ENCODE peak calls at places on chromosomes 13 and 19, in four cellular contexts. One of them, this sample, is unnamed.
A peak's percentile ranks its signal among the peaks of the same experiment; 100 is the strongest.

GRCh38 chr13:28499579-28499978 is 4.7 kb upstream of the FLT1 start:
- DNase-seq in uterus: no peak
- DNase-seq in fibroblast of lung: no peak
- DNase-seq in CD4-positive, CD25-positive, alpha-beta regulatory T cell: no peak
- DNase-seq in this sample: no peak

GRCh38 chr13:44757671-44758070 is 181.5 kb upstream of the TSC22D1 start:
- DNase-seq in uterus: no peak
- DNase-seq in fibroblast of lung: no peak
- DNase-seq in CD4-positive, CD25-positive, alpha-beta regulatory T cell: no peak
- DNase-seq in this sample: no peak

GRCh38 chr19:8455018-8455417 is 10.2 kb downstream of the HNRNPM start:
- DNase-seq in uterus: no peak
- DNase-seq in fibroblast of lung: no peak
- DNase-seq in CD4-positive, CD25-positive, alpha-beta regulatory T cell: no peak
- DNase-seq in this sample: no peak

GRCh38 chr13:74128171-74128767 is 5.9 kb downstream of the KLF12 start:
- DNase-seq in uterus: no peak
- DNase-seq in fibroblast of lung: no peak
- DNase-seq in CD4-positive, CD25-positive, alpha-beta regulatory T cell: no peak
- DNase-seq in this sample: no peak

GRCh38 chr13:24251525-24251924 is 57.9 kb upstream of the C1QTNF9 start:
- DNase-seq in uterus: no peak
- DNase-seq in fibroblast of lung: no peak
- DNase-seq in CD4-positive, CD25-positive, alpha-beta regulatory T cell: peak; percentile 92
- DNase-seq in this sample: peak; percentile 84

GRCh38 chr13:52599853-52600603 is 42.2 kb upstream of the HNRNPA1L2 start:
- DNase-seq in uterus: peak; percentile 36
- DNase-seq in fibroblast of lung: peak; percentile 26
- DNase-seq in CD4-positive, CD25-positive, alpha-beta regulatory T cell: no peak
- DNase-seq in this sample: no peak

GRCh38 chr19:55117636-55118391 is at the start of gene PPP1R12C:
- DNase-seq in uterus: peak; percentile 98
- DNase-seq in fibroblast of lung: peak; percentile 99
- DNase-seq in CD4-positive, CD25-positive, alpha-beta regulatory T cell: peak; percentile 94
- DNase-seq in this sample: peak; percentile 96

GRCh38 chr19:12986726-12987125 is 8.5 kb upstream of the NFIX start:
- DNase-seq in uterus: no peak
- DNase-seq in fibroblast of lung: no peak
- DNase-seq in CD4-positive, CD25-positive, alpha-beta regulatory T cell: no peak
- DNase-seq in this sample: no peak

GRCh38 chr13:51643114-51643881 is 59.0 kb downstream of the WDFY2 start:
- DNase-seq in uterus: no peak
- DNase-seq in fibroblast of lung: peak; percentile 81
- DNase-seq in CD4-positive, CD25-positive, alpha-beta regulatory T cell: no peak
- DNase-seq in this sample: no peak

GRCh38 chr13:83824120-83824519 is 58.2 kb downstream of the SLITRK1 start:
- DNase-seq in uterus: no peak
- DNase-seq in fibroblast of lung: no peak
- DNase-seq in CD4-positive, CD25-positive, alpha-beta regulatory T cell: no peak
- DNase-seq in this sample: no peak

GRCh38 chr13:112956516-112957294 is 12.3 kb upstream of the MCF2L start:
- DNase-seq in uterus: no peak
- DNase-seq in fibroblast of lung: peak; percentile 24
- DNase-seq in CD4-positive, CD25-positive, alpha-beta regulatory T cell: no peak
- DNase-seq in this sample: no peak

GRCh38 chr19:3176715-3177501 is 1.7 kb upstream of the S1PR4 start:
- DNase-seq in uterus: no peak
- DNase-seq in fibroblast of lung: peak; percentile 33
- DNase-seq in CD4-positive, CD25-positive, alpha-beta regulatory T cell: peak; percentile 50
- DNase-seq in this sample: peak; percentile 71

GRCh38 chr13:44575741-44576395 is at the start of gene TSC22D1:
- DNase-seq in uterus: peak; percentile 42
- DNase-seq in fibroblast of lung: peak; percentile 56
- DNase-seq in CD4-positive, CD25-positive, alpha-beta regulatory T cell: peak; percentile 57
- DNase-seq in this sample: peak; percentile 53

GRCh38 chr19:32176591-32176990 is 168.8 kb upstream of the ZNF507 start:
- DNase-seq in uterus: no peak
- DNase-seq in fibroblast of lung: no peak
- DNase-seq in CD4-positive, CD25-positive, alpha-beta regulatory T cell: no peak
- DNase-seq in this sample: no peak

GRCh38 chr19:15432018-15432494 is 13.3 kb upstream of the AKAP8L start:
- DNase-seq in uterus: no peak
- DNase-seq in fibroblast of lung: no peak
- DNase-seq in CD4-positive, CD25-positive, alpha-beta regulatory T cell: no peak
- DNase-seq in this sample: no peak

GRCh38 chr19:56601375-56601774 is 6.3 kb downstream of the ZNF71 start:
- DNase-seq in uterus: no peak
- DNase-seq in fibroblast of lung: no peak
- DNase-seq in CD4-positive, CD25-positive, alpha-beta regulatory T cell: no peak
- DNase-seq in this sample: no peak

GRCh38 chr19:9673912-9674668 is 810 bp downstream of the ZNF562 start:
- DNase-seq in uterus: no peak
- DNase-seq in fibroblast of lung: no peak
- DNase-seq in CD4-positive, CD25-positive, alpha-beta regulatory T cell: peak; percentile 11
- DNase-seq in this sample: no peak

GRCh38 chr13:112210401-112210800 is 143.5 kb downstream of the SOX1 start:
- DNase-seq in uterus: no peak
- DNase-seq in fibroblast of lung: no peak
- DNase-seq in CD4-positive, CD25-positive, alpha-beta regulatory T cell: no peak
- DNase-seq in this sample: no peak

GRCh38 chr19:574658-575526 is 2.5 kb downstream of the BSG start:
- DNase-seq in uterus: no peak
- DNase-seq in fibroblast of lung: peak; percentile 58
- DNase-seq in CD4-positive, CD25-positive, alpha-beta regulatory T cell: no peak
- DNase-seq in this sample: no peak

GRCh38 chr13:113567681-113568080 is 16.9 kb upstream of the TFDP1 start:
- DNase-seq in uterus: no peak
- DNase-seq in fibroblast of lung: no peak
- DNase-seq in CD4-positive, CD25-positive, alpha-beta regulatory T cell: no peak
- DNase-seq in this sample: no peak

GRCh38 chr19:58518261-58519086 is 1.1 kb downstream of the ZBTB45 start:
- DNase-seq in uterus: no peak
- DNase-seq in fibroblast of lung: no peak
- DNase-seq in CD4-positive, CD25-positive, alpha-beta regulatory T cell: no peak
- DNase-seq in this sample: no peak

GRCh38 chr19:6736917-6737283 is 480 bp downstream of the GPR108 start:
- DNase-seq in uterus: no peak
- DNase-seq in fibroblast of lung: no peak
- DNase-seq in CD4-positive, CD25-positive, alpha-beta regulatory T cell: no peak
- DNase-seq in this sample: no peak

GRCh38 chr13:112454648-112455334 is 78.6 kb downstream of the SPACA7 start:
- DNase-seq in uterus: no peak
- DNase-seq in fibroblast of lung: no peak
- DNase-seq in CD4-positive, CD25-positive, alpha-beta regulatory T cell: no peak
- DNase-seq in this sample: no peak

GRCh38 chr19:50547385-50548190 is 20.6 kb downstream of the LRRC4B start:
- DNase-seq in uterus: no peak
- DNase-seq in fibroblast of lung: no peak
- DNase-seq in CD4-positive, CD25-positive, alpha-beta regulatory T cell: no peak
- DNase-seq in this sample: no peak
- H3K4me3 ChIP-seq in uterus: no peak overlapping the region
- H3K4me3 ChIP-seq in fibroblast of lung: no peak overlapping the region
- H3K4me3 ChIP-seq in CD4-positive, CD25-positive, alpha-beta regulatory T cell: no peak overlapping the region
- H3K4me3 ChIP-seq in this sample: no peak overlapping the region

GRCh38 chr19:14166448-14166847 is 30.1 kb upstream of the ASF1B start:
- DNase-seq in uterus: no peak
- DNase-seq in fibroblast of lung: no peak
- DNase-seq in CD4-positive, CD25-positive, alpha-beta regulatory T cell: peak; percentile 32
- DNase-seq in this sample: no peak

GRCh38 chr19:14167594-14168138 is 31.3 kb upstream of the ASF1B start:
- DNase-seq in uterus: no peak
- DNase-seq in fibroblast of lung: no peak
- DNase-seq in CD4-positive, CD25-positive, alpha-beta regulatory T cell: peak; percentile 40
- DNase-seq in this sample: no peak

GRCh38 chr19:14165986-14166385 is 29.6 kb upstream of the ASF1B start:
- DNase-seq in uterus: no peak
- DNase-seq in fibroblast of lung: no peak
- DNase-seq in CD4-positive, CD25-positive, alpha-beta regulatory T cell: no peak
- DNase-seq in this sample: no peak

GRCh38 chr19:14168259-14168972 is 32.0 kb upstream of the ASF1B start:
- DNase-seq in uterus: no peak
- DNase-seq in fibroblast of lung: no peak
- DNase-seq in CD4-positive, CD25-positive, alpha-beta regulatory T cell: no peak
- DNase-seq in this sample: no peak

GRCh38 chr19:14167013-14167593 is 30.7 kb upstream of the ASF1B start:
- DNase-seq in uterus: no peak
- DNase-seq in fibroblast of lung: no peak
- DNase-seq in CD4-positive, CD25-positive, alpha-beta regulatory T cell: peak; percentile 14
- DNase-seq in this sample: no peak
- H3K27ac ChIP-seq in uterus: peak overlapping the region; percentile 8
- H3K27ac ChIP-seq in fibroblast of lung: no peak overlapping the region
- H3K27ac ChIP-seq in CD4-positive, CD25-positive, alpha-beta regulatory T cell: peak overlapping the region; percentile 52
- H3K27ac ChIP-seq in this sample: peak overlapping the region; percentile 65

DNA sequence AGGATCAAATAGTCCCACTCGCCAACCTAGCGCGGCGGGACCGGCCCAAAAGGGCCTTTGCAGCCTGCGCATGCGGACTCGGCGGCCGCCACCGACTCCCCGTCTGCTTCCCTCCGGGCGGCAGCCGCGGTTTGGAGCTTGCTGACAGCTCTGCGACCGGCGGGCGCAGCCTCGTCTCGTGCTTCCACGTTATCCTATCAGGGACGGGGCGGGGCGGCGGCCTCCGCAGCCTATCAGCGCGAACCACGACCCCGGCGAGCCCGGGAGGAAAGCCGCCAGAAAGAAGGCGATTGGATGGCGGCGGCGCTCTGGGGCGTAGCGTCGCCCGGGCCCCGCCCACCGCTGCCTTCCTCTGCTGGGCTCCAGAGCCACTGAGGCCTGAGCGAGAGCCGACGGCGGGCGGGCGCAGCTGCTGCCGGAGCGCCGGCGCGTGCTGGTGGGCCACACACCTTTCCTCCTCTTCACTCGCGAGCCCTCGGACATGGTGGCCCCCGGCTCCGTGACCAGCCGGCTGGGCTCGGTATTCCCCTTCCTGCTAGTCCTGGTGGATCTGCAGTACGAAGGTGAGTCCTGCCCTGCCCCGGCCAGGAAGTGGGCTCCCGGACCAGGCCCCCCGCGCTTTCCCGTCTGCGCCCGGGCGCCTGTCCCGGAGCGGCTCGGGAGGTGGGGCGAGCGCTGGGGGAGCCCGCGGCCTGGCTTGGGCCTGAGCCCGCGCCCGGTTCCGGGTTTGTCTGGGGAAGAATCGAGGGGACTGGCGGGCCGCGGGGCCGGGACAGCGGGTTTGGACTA is at the start of gene DNAJC3:
- DNase-seq in uterus: peak; percentile 99
- DNase-seq in fibroblast of lung: peak; percentile 97
- DNase-seq in CD4-positive, CD25-positive, alpha-beta regulatory T cell: peak; percentile 98
- DNase-seq in this sample: peak; percentile 98
- H3K4me1 ChIP-seq in uterus: peaks cover 6% of the 10 kb centered on the region
- H3K4me1 ChIP-seq in fibroblast of lung: peaks cover 2% of the 10 kb centered on the region
- H3K4me1 ChIP-seq in CD4-positive, CD25-positive, alpha-beta regulatory T cell: peaks cover 46% of the 10 kb centered on the region
- H3K4me1 ChIP-seq in this sample: peaks cover 16% of the 10 kb centered on the region

GRCh38 chr19:18849838-18850400 is 18.2 kb downstream of the UPF1 start:
- DNase-seq in uterus: peak; percentile 20
- DNase-seq in fibroblast of lung: no peak
- DNase-seq in CD4-positive, CD25-positive, alpha-beta regulatory T cell: no peak
- DNase-seq in this sample: no peak
- H3K4me3 ChIP-seq in uterus: no peak overlapping the region
- H3K4me3 ChIP-seq in fibroblast of lung: no peak overlapping the region
- H3K4me3 ChIP-seq in CD4-positive, CD25-positive, alpha-beta regulatory T cell: no peak overlapping the region
- H3K4me3 ChIP-seq in this sample: no peak overlapping the region

DNA sequence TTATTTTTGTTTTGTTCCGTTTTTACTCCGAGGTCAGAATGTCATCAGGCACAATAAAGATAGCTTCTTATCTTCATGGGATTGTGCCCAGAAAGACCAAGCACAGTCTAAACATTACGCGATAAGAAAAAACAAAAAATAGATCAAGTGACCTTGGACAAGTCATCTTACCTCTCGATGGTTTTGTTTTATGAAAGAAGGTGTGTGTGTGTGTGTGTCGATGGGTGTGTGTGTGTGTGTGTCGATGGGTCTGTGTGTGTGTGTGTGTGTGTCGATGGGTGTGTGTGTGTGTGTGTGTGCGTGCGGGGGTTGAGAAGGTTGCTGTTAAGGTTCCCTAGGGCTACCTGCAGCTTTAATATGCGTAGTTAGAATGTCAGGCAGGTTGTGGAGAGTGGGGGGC is 616 bp upstream of the ATP8A2 start:
- DNase-seq in uterus: no peak
- DNase-seq in fibroblast of lung: no peak
- DNase-seq in CD4-positive, CD25-positive, alpha-beta regulatory T cell: no peak
- DNase-seq in this sample: no peak
- H3K27ac ChIP-seq in uterus: no peak overlapping the region
- H3K27ac ChIP-seq in fibroblast of lung: no peak overlapping the region
- H3K27ac ChIP-seq in CD4-positive, CD25-positive, alpha-beta regulatory T cell: no peak overlapping the region
- H3K27ac ChIP-seq in this sample: no peak overlapping the region

DNA sequence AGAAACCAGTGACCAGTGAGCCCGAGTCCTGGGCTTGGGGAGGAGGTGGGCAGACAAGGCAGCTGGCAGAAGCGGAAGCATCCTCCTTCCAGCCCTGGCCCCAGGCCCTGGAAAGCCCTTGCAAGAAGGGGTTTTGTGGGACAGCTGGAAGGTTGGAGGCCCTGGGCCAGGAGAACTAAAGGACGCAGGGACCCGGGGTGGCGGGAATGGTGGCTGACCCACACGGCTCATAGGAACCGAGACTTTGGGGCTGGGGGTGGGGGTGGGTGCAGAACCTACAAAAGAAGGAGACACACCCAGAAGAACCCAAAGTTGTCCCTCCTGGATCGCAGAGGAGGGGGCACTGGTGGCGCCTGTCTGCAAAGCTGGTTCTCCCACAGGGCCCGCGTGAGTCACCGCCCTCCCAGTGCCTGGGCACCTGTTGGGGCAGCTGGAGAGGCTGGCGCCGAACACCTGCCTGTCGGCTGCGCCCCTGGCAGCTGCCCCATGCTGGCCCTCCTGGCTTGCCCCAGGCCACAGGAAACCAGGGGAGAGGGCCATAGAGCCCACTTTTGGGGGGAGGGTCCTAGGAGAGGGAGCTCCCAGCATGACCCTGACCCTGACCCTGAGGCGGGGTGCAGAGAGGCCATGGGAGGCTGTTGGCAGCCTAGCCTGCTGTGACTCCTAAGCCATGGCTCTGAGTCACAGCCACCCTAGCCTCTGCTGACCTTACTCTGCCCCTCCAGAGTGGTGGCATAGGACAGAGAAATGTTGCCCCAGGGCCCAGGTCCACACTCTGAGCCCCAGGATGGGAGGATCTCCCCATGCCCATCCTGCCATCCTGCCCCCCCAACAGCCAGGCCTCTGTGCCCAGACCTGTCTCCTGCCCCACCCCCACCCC is 768 bp downstream of the DMPK start:
- DNase-seq in uterus: no peak
- DNase-seq in fibroblast of lung: no peak
- DNase-seq in CD4-positive, CD25-positive, alpha-beta regulatory T cell: no peak
- DNase-seq in this sample: no peak
- H3K4me1 ChIP-seq in uterus: peaks cover 6% of the 10 kb centered on the region
- H3K4me1 ChIP-seq in fibroblast of lung: peaks cover 25% of the 10 kb centered on the region
- H3K4me1 ChIP-seq in CD4-positive, CD25-positive, alpha-beta regulatory T cell: peaks cover 18% of the 10 kb centered on the region
- H3K4me1 ChIP-seq in this sample: peaks cover 14% of the 10 kb centered on the region

This sample was measured in effector memory CD4-positive, alpha-beta T cell.